ENCODE peak calls at places on chromosome 13, in five cellular contexts. U is GM23338, W is lower leg skin, V is stomach, F is nephron progenitor cell. T is an unnamed sample.

GRCh38 chr13:97004096-97004876 is 10.0 kb upstream of the OXGR1 start:
- DNase-seq in W (no peak), F (no peak), V (no peak), U (no peak), T (no peak)

GRCh38 chr13:95833713-95834112 is 156.8 kb downstream of the DNAJC3 start:
- DNase-seq in V (no peak), F (no peak), W (no peak), U (no peak), T (no peak)

GRCh38 chr13:74529968-74530367 is 395.8 kb upstream of the KLF12 start:
- DNase-seq in V (no peak), W (no peak), U (no peak), F (no peak), T (no peak)

GRCh38 chr13:98496239-98496668 is 80.7 kb downstream of the STK24 start:
- DNase-seq in U (no peak), W (peak), F (no peak), V (no peak), T (no peak)

GRCh38 chr13:41268764-41269163 is 5.4 kb upstream of the MTRF1 start:
- DNase-seq in V (no peak), U (peak), F (peak), W (no peak), T (no peak)

GRCh38 chr13:33745370-33746324 is 72.3 kb upstream of the RFC3 start:
- DNase-seq in F (no peak), W (no peak), U (no peak), V (no peak), T (no peak)

GRCh38 chr13:33353210-33353609 is 67.7 kb upstream of the STARD13 start:
- DNase-seq in W (peak), U (no peak), F (no peak), V (no peak), T (no peak)

GRCh38 chr13:114118086-114118762 is 14.2 kb downstream of the RASA3 start:
- DNase-seq in W (no peak), V (no peak), F (no peak), U (no peak), T (no peak)

GRCh38 chr13:50127726-50128291 is 112.6 kb downstream of the KCNRG start:
- DNase-seq in F (peak), U (peak), V (no peak), W (no peak), T (no peak)

GRCh38 chr13:95258619-95259194 is 42.5 kb downstream of the ABCC4 start:
- DNase-seq in V (no peak), F (no peak), W (no peak), U (no peak), T (no peak)

GRCh38 chr13:33761744-33762143 is 56.2 kb upstream of the RFC3 start:
- DNase-seq in V (no peak), U (peak), W (no peak), F (peak), T (no peak)

GRCh38 chr13:23631676-23632622 is 61.7 kb downstream of the TNFRSF19 start:
- DNase-seq in F (no peak), V (no peak), U (no peak), W (no peak), T (no peak)

GRCh38 chr13:39692650-39693438 is 37.4 kb downstream of the COG6 start:
- DNase-seq in U (no peak), F (no peak), W (no peak), V (no peak), T (no peak)

GRCh38 chr13:80463673-80464352 is 122.9 kb upstream of the SPRY2 start:
- DNase-seq in U (no peak), W (no peak), V (no peak), F (no peak), T (no peak)

GRCh38 chr13:42330991-42331390 is 59.0 kb downstream of the AKAP11 start:
- DNase-seq in V (no peak), W (no peak), U (no peak), F (no peak), T (no peak)

GRCh38 chr13:42337808-42338600 is 66.1 kb downstream of the AKAP11 start:
- DNase-seq in F (no peak), V (no peak), U (no peak), W (no peak), T (no peak)

GRCh38 chr13:42329239-42329638 is 57.3 kb downstream of the AKAP11 start:
- DNase-seq in W (no peak), V (no peak), F (no peak), U (no peak), T (no peak)

GRCh38 chr13:42334329-42334706 is 62.4 kb downstream of the AKAP11 start:
- DNase-seq in V (no peak), U (no peak), W (no peak), F (no peak), T (no peak)

GRCh38 chr13:42333613-42334328 is 61.8 kb downstream of the AKAP11 start:
- DNase-seq in W (no peak), U (peak), V (no peak), F (no peak), T (no peak)
- TF ChIP-seq CTCF in W (no peak), U (peak), V (no peak), F (peak), T (peak)

DNA sequence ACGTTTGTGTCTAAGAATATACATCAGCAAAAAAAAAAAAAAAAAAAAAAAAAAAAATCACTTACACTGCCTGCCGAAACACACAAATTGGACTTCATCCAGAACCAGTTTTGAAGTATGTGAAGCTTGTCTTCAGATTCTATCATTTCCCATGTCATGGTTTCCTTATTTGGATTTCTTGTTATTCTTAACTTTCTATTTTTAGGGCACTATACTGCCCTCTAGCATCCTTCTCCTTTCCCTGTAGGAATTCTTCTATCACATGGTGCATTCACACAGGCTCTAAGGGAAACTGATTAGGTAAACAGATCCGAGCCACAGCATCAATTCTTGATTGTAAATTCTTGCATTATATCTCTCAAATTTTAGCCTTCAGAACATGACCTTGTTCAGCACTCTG is 1507.5 kb downstream of the OLFM4 start:
- DNase-seq in V (no peak), F (no peak), W (no peak), U (peak), T (no peak)
- TF ChIP-seq CTCF in V (no peak), F (peak), W (no peak), U (peak), T (peak)

GRCh38 chr13:45683701-45684100 is 18.4 kb upstream of the CBY2 start:
- DNase-seq in V (no peak), F (peak), U (peak), W (no peak), T (no peak)
- TF ChIP-seq CTCF in V (no peak), F (peak), U (peak), W (no peak), T (peak)

GRCh38 chr13:26785845-26786630 is 25.5 kb upstream of the GPR12 start:
- DNase-seq in V (peak), W (peak), U (peak), F (peak), T (no peak)
- TF ChIP-seq CTCF in V (no peak), W (no peak), U (no peak), F (no peak), T (no peak)

DNA sequence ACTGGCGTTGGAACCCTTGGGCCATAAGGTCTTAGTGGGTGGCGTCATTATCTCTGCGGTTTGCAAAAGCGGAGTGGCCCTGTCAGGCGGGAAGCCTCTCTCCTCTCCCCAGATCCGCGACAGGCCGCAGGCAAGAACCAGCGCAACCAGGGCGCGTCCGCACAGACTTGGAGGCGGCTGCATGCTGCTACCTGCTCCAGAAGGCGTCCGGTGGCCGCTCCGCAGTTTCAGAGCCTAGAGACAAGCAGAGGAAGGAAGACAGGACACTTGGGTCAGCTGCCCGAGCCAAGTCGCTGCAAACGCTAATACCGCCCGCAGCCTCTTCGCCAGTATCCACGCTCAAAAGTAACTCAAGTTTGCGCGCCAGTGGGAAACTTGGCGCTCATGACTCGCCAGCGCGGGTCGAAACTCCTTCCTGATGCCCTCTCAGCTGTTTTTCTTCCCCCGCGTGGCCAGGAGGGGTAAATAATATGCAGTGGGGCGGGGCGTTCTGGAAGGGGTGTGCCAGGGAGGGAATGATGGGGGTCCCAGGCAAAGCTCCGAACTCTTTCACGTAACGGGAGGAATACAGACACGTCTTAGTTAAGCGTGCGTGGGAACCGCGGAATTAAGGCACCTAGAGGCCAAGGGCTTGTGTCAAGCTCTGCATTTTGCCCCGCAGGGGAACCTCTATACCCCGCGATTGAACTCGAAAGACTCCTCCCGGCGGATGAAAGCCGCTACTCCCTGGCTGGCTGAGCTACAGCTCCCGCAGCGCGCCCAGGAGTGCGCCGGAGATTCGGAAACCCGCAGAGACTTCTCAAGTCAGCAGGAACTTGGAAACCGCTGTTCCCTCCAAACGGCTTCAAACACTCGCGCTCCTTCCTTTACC is at the start of gene EDNRB:
- DNase-seq in U (peak), W (peak), F (peak), V (peak), T (no peak)
- TF ChIP-seq CTCF in U (no peak), W (no peak), F (no peak), V (no peak), T (no peak)

GRCh38 chr13:113084943-113085540 is 20.5 kb upstream of the F7 start:
- DNase-seq in W (no peak), U (no peak), F (no peak), V (no peak), T (no peak)

GRCh38 chr13:113086031-113086750 is 19.4 kb upstream of the F7 start:
- DNase-seq in W (no peak), V (no peak), F (no peak), U (peak), T (no peak)

GRCh38 chr13:113083402-113084061 is 22.1 kb upstream of the F7 start:
- DNase-seq in V (no peak), W (peak), U (no peak), F (no peak), T (no peak)

GRCh38 chr13:113083022-113083373 is 22.6 kb upstream of the F7 start:
- DNase-seq in U (no peak), F (no peak), W (no peak), V (no peak), T (no peak)

GRCh38 chr13:113084094-113084942 is 21.3 kb upstream of the F7 start:
- DNase-seq in W (no peak), V (no peak), F (no peak), U (peak), T (no peak)
- TF ChIP-seq CTCF in W (no peak), V (no peak), F (no peak), U (peak), T (peak)

GRCh38 chr13:35766663-35767062 is 290.2 kb upstream of the MAB21L1 start:
- DNase-seq in U (no peak), V (no peak), W (no peak), F (no peak), T (no peak)
- TF ChIP-seq CTCF in U (no peak), V (no peak), W (no peak), F (no peak), T (no peak)

GRCh38 chr13:66992683-66993082 is 237.5 kb downstream of the PCDH9 start:
- DNase-seq in V (no peak), W (no peak), U (no peak), F (no peak), T (no peak)

GRCh38 chr13:66995366-66995663 is 234.8 kb downstream of the PCDH9 start:
- DNase-seq in F (no peak), V (no peak), U (no peak), W (no peak), T (no peak)

GRCh38 chr13:66994498-66995365 is 235.4 kb downstream of the PCDH9 start:
- DNase-seq in U (no peak), F (no peak), V (no peak), W (no peak), T (no peak)

GRCh38 chr13:66992183-66992582 is 238.0 kb downstream of the PCDH9 start:
- DNase-seq in V (no peak), W (no peak), U (no peak), F (no peak), T (no peak)

DNA sequence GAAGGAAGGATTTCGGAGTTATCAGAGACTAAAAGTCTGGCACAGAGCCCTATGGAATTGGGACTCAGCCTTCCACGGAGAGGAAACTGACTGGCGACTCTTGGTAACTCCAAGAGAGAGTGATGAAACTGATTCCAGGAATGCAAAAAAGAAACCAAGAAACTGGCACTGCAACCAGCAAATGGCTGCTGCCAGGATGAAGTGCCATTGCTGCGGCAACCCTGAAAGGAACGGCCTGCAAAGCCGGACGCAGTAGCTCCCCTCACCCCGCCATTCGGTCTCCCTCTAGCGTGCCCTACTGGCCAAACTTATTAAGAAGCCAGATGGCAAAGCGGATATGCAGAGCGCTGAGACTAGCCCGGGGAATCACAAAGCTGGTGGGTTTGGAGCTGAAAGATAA is 236.0 kb downstream of the PCDH9 start:
- DNase-seq in V (peak), W (no peak), U (peak), F (peak), T (peak)
- TF ChIP-seq CTCF in V (no peak), W (no peak), U (peak), F (peak), T (peak)

GRCh38 chr13:30572859-30573275 is 44.9 kb upstream of the USPL1 start:
- DNase-seq in U (peak), W (no peak), F (no peak), V (no peak), T (no peak)
- TF ChIP-seq CTCF in U (peak), W (no peak), F (no peak), V (no peak), T (no peak)

GRCh38 chr13:99657848-99658265 is 156.6 kb downstream of the TM9SF2 start:
- DNase-seq in V (peak), W (no peak), U (peak), F (peak), T (peak)
- TF ChIP-seq CTCF in V (no peak), W (no peak), U (peak), F (no peak), T (peak)